ENCODE peak calls at places on chromosomes 2 and 18, in five cellular contexts. C, A, S, H and P are unnamed samples.

GRCh38 chr2:150916997-150917396 is 344.7 kb downstream of the RBM43 start:
- DNase-seq in S (peak), H (no peak), A (no peak), C (no peak), P (no peak)

GRCh38 chr2:55425449-55425848 is 5.8 kb upstream of the CCDC88A start:
- DNase-seq in S (peak), H (no peak), A (no peak), C (no peak), P (peak)

GRCh38 chr18:34695300-34695699 is 14.8 kb upstream of the DTNA start:
- DNase-seq in A (no peak), H (no peak), C (no peak), S (no peak), P (no peak)

GRCh38 chr2:42339191-42339912 is 21.7 kb downstream of the COX7A2L start:
- DNase-seq in S (no peak), A (no peak), H (no peak), C (no peak), P (no peak)

GRCh38 chr2:134372141-134372540 is 118.3 kb downstream of the MGAT5 start:
- DNase-seq in H (no peak), S (peak), C (no peak), A (no peak), P (peak)

GRCh38 chr18:77042583-77042982 is 90.0 kb downstream of the MBP start:
- DNase-seq in H (no peak), S (no peak), A (peak), C (no peak), P (no peak)

GRCh38 chr2:169047253-169048250 is 16.4 kb upstream of the ABCB11 start:
- DNase-seq in S (no peak), C (no peak), H (no peak), A (no peak), P (no peak)

GRCh38 chr2:201794261-201794660 is 12.1 kb upstream of the CDK15 start:
- DNase-seq in C (no peak), H (no peak), S (no peak), A (no peak), P (no peak)

GRCh38 chr2:88147145-88147544 is 19.3 kb upstream of the FABP1 start:
- DNase-seq in H (no peak), S (no peak), C (no peak), A (no peak), P (no peak)

GRCh38 chr2:195538937-195539336 is 118.1 kb upstream of the SLC39A10 start:
- DNase-seq in A (no peak), H (no peak), S (no peak), C (no peak), P (no peak)

GRCh38 chr2:96917008-96917575 is 47.2 kb upstream of the SEMA4C start:
- DNase-seq in S (no peak), A (no peak), C (no peak), H (no peak), P (no peak)

GRCh38 chr2:112160591-112161250 is 22.5 kb downstream of the FBLN7 start:
- DNase-seq in S (no peak), H (no peak), C (no peak), A (peak), P (no peak)

GRCh38 chr2:96131152-96131817 is 7.0 kb downstream of the ASTL start:
- DNase-seq in A (no peak), S (peak), H (no peak), C (no peak), P (no peak)

GRCh38 chr2:13009027-13009426 is 292.3 kb downstream of the TRIB2 start:
- DNase-seq in H (no peak), A (no peak), S (peak), C (no peak), P (no peak)

GRCh38 chr2:113282747-113283533 is 4.2 kb upstream of the PAX8 start:
- DNase-seq in S (peak), C (no peak), A (no peak), H (no peak), P (peak)

GRCh38 chr18:9516437-9517064 is 41.2 kb downstream of the RALBP1 start:
- DNase-seq in A (no peak), H (no peak), C (no peak), S (peak), P (peak)

GRCh38 chr2:235485362-235485761 is 8.5 kb upstream of the AGAP1 start:
- DNase-seq in H (no peak), C (no peak), A (no peak), S (no peak), P (no peak)

GRCh38 chr2:11577101-11577883 is 43.4 kb downstream of the GREB1 start:
- DNase-seq in C (no peak), H (no peak), A (no peak), S (no peak), P (no peak)

GRCh38 chr2:132252894-132253264 is 91.1 kb upstream of the ANKRD30BL start:
- DNase-seq in S (no peak), C (no peak), H (no peak), A (no peak), P (no peak)

GRCh38 chr2:232875256-232876070 is 5.4 kb downstream of the SNORC start:
- DNase-seq in H (no peak), C (no peak), S (no peak), A (peak), P (no peak)

GRCh38 chr2:20067992-20068727 is 16.7 kb upstream of the LAPTM4A start:
- DNase-seq in C (no peak), S (peak), H (no peak), A (peak), P (peak)